ENCODE peak calls at places on chromosomes 11 and 22, in six cellular contexts. One of them, this sample, is unnamed.

GRCh38 chr11:103332409-103332808 is 223.2 kb downstream of the DYNC2H1 start:
- DNase-seq in putamen: no peak
- DNase-seq in naive thymus-derived CD4-positive, alpha-beta T cell: no peak
- DNase-seq in non-pigmented ciliary epithelial cell: no peak
- DNase-seq in HS-27A: no peak
- DNase-seq in HuH-7: no peak
- DNase-seq in this sample: no peak

GRCh38 chr11:1073851-1074243 is 827 bp upstream of the MUC2 start:
- DNase-seq in putamen: no peak
- DNase-seq in naive thymus-derived CD4-positive, alpha-beta T cell: no peak
- DNase-seq in non-pigmented ciliary epithelial cell: no peak
- DNase-seq in HS-27A: no peak
- DNase-seq in HuH-7: no peak
- DNase-seq in this sample: no peak

GRCh38 chr11:18958221-18958910 is 19.2 kb upstream of the MRGPRX1 start:
- DNase-seq in putamen: no peak
- DNase-seq in non-pigmented ciliary epithelial cell: no peak
- DNase-seq in HuH-7: no peak
- DNase-seq in naive thymus-derived CD4-positive, alpha-beta T cell: no peak
- DNase-seq in HS-27A: no peak
- DNase-seq in this sample: no peak

GRCh38 chr11:130449246-130449990 is 973 bp downstream of the ADAMTS15 start:
- DNase-seq in naive thymus-derived CD4-positive, alpha-beta T cell: no peak
- DNase-seq in HuH-7: no peak
- DNase-seq in HS-27A: no peak
- DNase-seq in non-pigmented ciliary epithelial cell: no peak
- DNase-seq in putamen: no peak
- DNase-seq in this sample: no peak

GRCh38 chr22:49016909-49017768 is 810.5 kb downstream of the BRD1 start:
- DNase-seq in HuH-7: no peak
- DNase-seq in naive thymus-derived CD4-positive, alpha-beta T cell: no peak
- DNase-seq in putamen: no peak
- DNase-seq in non-pigmented ciliary epithelial cell: no peak
- DNase-seq in HS-27A: no peak
- DNase-seq in this sample: no peak

GRCh38 chr11:130122141-130122575 is 37.4 kb upstream of the ST14 start:
- DNase-seq in naive thymus-derived CD4-positive, alpha-beta T cell: peak
- DNase-seq in non-pigmented ciliary epithelial cell: no peak
- DNase-seq in putamen: no peak
- DNase-seq in HuH-7: no peak
- DNase-seq in HS-27A: no peak
- DNase-seq in this sample: no peak

GRCh38 chr11:22787565-22788162 is 41.9 kb downstream of the SVIP start:
- DNase-seq in naive thymus-derived CD4-positive, alpha-beta T cell: peak
- DNase-seq in HuH-7: peak
- DNase-seq in non-pigmented ciliary epithelial cell: peak
- DNase-seq in HS-27A: no peak
- DNase-seq in putamen: peak
- DNase-seq in this sample: peak

GRCh38 chr11:79074547-79074946 is 366.3 kb downstream of the TENM4 start:
- DNase-seq in HuH-7: no peak
- DNase-seq in HS-27A: no peak
- DNase-seq in non-pigmented ciliary epithelial cell: no peak
- DNase-seq in putamen: no peak
- DNase-seq in naive thymus-derived CD4-positive, alpha-beta T cell: no peak
- DNase-seq in this sample: no peak

GRCh38 chr22:27620367-27621154 is 181.0 kb downstream of the MN1 start:
- DNase-seq in HS-27A: no peak
- DNase-seq in non-pigmented ciliary epithelial cell: no peak
- DNase-seq in naive thymus-derived CD4-positive, alpha-beta T cell: no peak
- DNase-seq in putamen: no peak
- DNase-seq in HuH-7: no peak
- DNase-seq in this sample: no peak

GRCh38 chr11:108135845-108136599 is 14.7 kb downstream of the ACAT1 start:
- DNase-seq in non-pigmented ciliary epithelial cell: no peak
- DNase-seq in HuH-7: no peak
- DNase-seq in putamen: no peak
- DNase-seq in naive thymus-derived CD4-positive, alpha-beta T cell: peak
- DNase-seq in HS-27A: no peak
- DNase-seq in this sample: no peak

GRCh38 chr22:35446365-35446764 is 46.4 kb downstream of the MCM5 start:
- DNase-seq in naive thymus-derived CD4-positive, alpha-beta T cell: no peak
- DNase-seq in non-pigmented ciliary epithelial cell: peak
- DNase-seq in putamen: no peak
- DNase-seq in HS-27A: peak
- DNase-seq in HuH-7: no peak
- DNase-seq in this sample: no peak

GRCh38 chr22:39078329-39078728 is 1.3 kb downstream of the APOBEC3G start:
- DNase-seq in naive thymus-derived CD4-positive, alpha-beta T cell: no peak
- DNase-seq in HuH-7: no peak
- DNase-seq in putamen: no peak
- DNase-seq in HS-27A: no peak
- DNase-seq in non-pigmented ciliary epithelial cell: no peak
- DNase-seq in this sample: no peak

GRCh38 chr11:124123587-124123986 is 8.3 kb downstream of the VWA5A start:
- DNase-seq in putamen: no peak
- DNase-seq in HS-27A: no peak
- DNase-seq in naive thymus-derived CD4-positive, alpha-beta T cell: no peak
- DNase-seq in non-pigmented ciliary epithelial cell: no peak
- DNase-seq in HuH-7: no peak
- DNase-seq in this sample: peak

GRCh38 chr11:5476184-5476819 is 12.2 kb upstream of the OR52D1 start:
- DNase-seq in HuH-7: peak
- DNase-seq in HS-27A: peak
- DNase-seq in putamen: peak
- DNase-seq in non-pigmented ciliary epithelial cell: peak
- DNase-seq in naive thymus-derived CD4-positive, alpha-beta T cell: peak
- DNase-seq in this sample: peak

GRCh38 chr11:128135451-128135850 is 451.9 kb downstream of the ETS1 start:
- DNase-seq in putamen: no peak
- DNase-seq in HuH-7: no peak
- DNase-seq in non-pigmented ciliary epithelial cell: no peak
- DNase-seq in naive thymus-derived CD4-positive, alpha-beta T cell: no peak
- DNase-seq in HS-27A: no peak
- DNase-seq in this sample: no peak